ENCODE peak calls at places on chromosome 6, in six cellular contexts. One of them, this sample, is unnamed.

GRCh38 chr6:91087864-91088263 is 501.0 kb upstream of the MAP3K7 start:
- DNase-seq in SK-N-SH: no peak
- DNase-seq in GM23338: peak; percentile 80
- DNase-seq in K562: no peak
- DNase-seq in GM12878: no peak
- DNase-seq in HepG2: no peak
- DNase-seq in this sample: no peak

GRCh38 chr6:150977276-150977675 is 111.8 kb downstream of the MTHFD1L start:
- DNase-seq in SK-N-SH: no peak
- DNase-seq in GM23338: no peak
- DNase-seq in K562: no peak
- DNase-seq in GM12878: no peak
- DNase-seq in HepG2: no peak
- DNase-seq in this sample: no peak

GRCh38 chr6:133301739-133302138 is 60.6 kb downstream of the EYA4 start:
- DNase-seq in SK-N-SH: no peak
- DNase-seq in GM23338: no peak
- DNase-seq in K562: no peak
- DNase-seq in GM12878: no peak
- DNase-seq in HepG2: no peak
- DNase-seq in this sample: no peak

GRCh38 chr6:37243816-37244370 is 13.7 kb upstream of the TBC1D22B start:
- DNase-seq in SK-N-SH: no peak
- DNase-seq in GM23338: no peak
- DNase-seq in K562: peak; percentile 33
- DNase-seq in GM12878: no peak
- DNase-seq in HepG2: no peak
- DNase-seq in this sample: no peak

GRCh38 chr6:4776967-4777925 is 1.0 kb downstream of the CDYL start:
- DNase-seq in SK-N-SH: no peak
- DNase-seq in GM23338: peak; percentile 55
- DNase-seq in K562: peak; percentile 59
- DNase-seq in GM12878: no peak
- DNase-seq in HepG2: no peak
- DNase-seq in this sample: no peak

GRCh38 chr6:154590770-154591169 is 80.3 kb upstream of the CNKSR3 start:
- DNase-seq in SK-N-SH: no peak
- DNase-seq in GM23338: no peak
- DNase-seq in K562: no peak
- DNase-seq in GM12878: no peak
- DNase-seq in HepG2: no peak
- DNase-seq in this sample: no peak

GRCh38 chr6:26141378-26141901 is 54.2 kb downstream of the HFE start:
- DNase-seq in SK-N-SH: no peak
- DNase-seq in GM23338: no peak
- DNase-seq in K562: no peak
- DNase-seq in GM12878: no peak
- DNase-seq in HepG2: peak; percentile 46
- DNase-seq in this sample: no peak

GRCh38 chr6:118706702-118707101 is 55.3 kb upstream of the CEP85L start:
- DNase-seq in SK-N-SH: no peak
- DNase-seq in GM23338: peak; percentile 17
- DNase-seq in K562: no peak
- DNase-seq in GM12878: no peak
- DNase-seq in HepG2: no peak
- DNase-seq in this sample: no peak

GRCh38 chr6:27295301-27296079 is 16.6 kb downstream of the POM121L2 start:
- DNase-seq in SK-N-SH: no peak
- DNase-seq in GM23338: peak; percentile 85
- DNase-seq in K562: peak; percentile 65
- DNase-seq in GM12878: no peak
- DNase-seq in HepG2: peak; percentile 79
- DNase-seq in this sample: peak; percentile 90

GRCh38 chr6:154765273-154765672 is 32.1 kb downstream of the SCAF8 start:
- DNase-seq in SK-N-SH: no peak
- DNase-seq in GM23338: no peak
- DNase-seq in K562: no peak
- DNase-seq in GM12878: no peak
- DNase-seq in HepG2: no peak
- DNase-seq in this sample: no peak

GRCh38 chr6:148972481-148972880 is 225.7 kb downstream of the UST start:
- DNase-seq in SK-N-SH: no peak
- DNase-seq in GM23338: peak; percentile 97
- DNase-seq in K562: peak; percentile 54
- DNase-seq in GM12878: no peak
- DNase-seq in HepG2: peak; percentile 21
- DNase-seq in this sample: peak; percentile 46

GRCh38 chr6:150667977-150668716 is 68.5 kb downstream of the PLEKHG1 start:
- DNase-seq in SK-N-SH: no peak
- DNase-seq in GM23338: peak; percentile 47
- DNase-seq in K562: peak; percentile 22
- DNase-seq in GM12878: no peak
- DNase-seq in HepG2: peak; percentile 86
- DNase-seq in this sample: peak; percentile 75

GRCh38 chr6:130222775-130223174 is at the start of gene SAMD3:
- DNase-seq in SK-N-SH: no peak
- DNase-seq in GM23338: no peak
- DNase-seq in K562: no peak
- DNase-seq in GM12878: no peak
- DNase-seq in HepG2: no peak
- DNase-seq in this sample: no peak

GRCh38 chr6:154246723-154247118 is 109.9 kb downstream of the IPCEF1 start:
- DNase-seq in SK-N-SH: no peak
- DNase-seq in GM23338: no peak
- DNase-seq in K562: no peak
- DNase-seq in GM12878: no peak
- DNase-seq in HepG2: no peak
- DNase-seq in this sample: no peak

GRCh38 chr6:2560903-2561698 is 189.6 kb downstream of the MYLK4 start:
- DNase-seq in SK-N-SH: no peak
- DNase-seq in GM23338: no peak
- DNase-seq in K562: no peak
- DNase-seq in GM12878: no peak
- DNase-seq in HepG2: no peak
- DNase-seq in this sample: no peak

GRCh38 chr6:31908791-31909190 is 6.9 kb upstream of the ZBTB12 start:
- DNase-seq in SK-N-SH: no peak
- DNase-seq in GM23338: no peak
- DNase-seq in K562: no peak
- DNase-seq in GM12878: peak; percentile 68
- DNase-seq in HepG2: peak; percentile 60
- DNase-seq in this sample: no peak

GRCh38 chr6:46684771-46685170 is 2.9 kb upstream of the TDRD6 start:
- DNase-seq in SK-N-SH: no peak
- DNase-seq in GM23338: no peak
- DNase-seq in K562: no peak
- DNase-seq in GM12878: no peak
- DNase-seq in HepG2: no peak
- DNase-seq in this sample: no peak

GRCh38 chr6:142009647-142010046 is 123.1 kb upstream of the GJE1 start:
- DNase-seq in SK-N-SH: no peak
- DNase-seq in GM23338: no peak
- DNase-seq in K562: no peak
- DNase-seq in GM12878: no peak
- DNase-seq in HepG2: no peak
- DNase-seq in this sample: peak; percentile 98

GRCh38 chr6:152721956-152722355 is 24.3 kb downstream of the MYCT1 start:
- DNase-seq in SK-N-SH: no peak
- DNase-seq in GM23338: no peak
- DNase-seq in K562: no peak
- DNase-seq in GM12878: no peak
- DNase-seq in HepG2: no peak
- DNase-seq in this sample: no peak

GRCh38 chr6:163352966-163353365 is 61.6 kb upstream of the QKI start:
- DNase-seq in SK-N-SH: no peak
- DNase-seq in GM23338: no peak
- DNase-seq in K562: no peak
- DNase-seq in GM12878: no peak
- DNase-seq in HepG2: no peak
- DNase-seq in this sample: no peak

GRCh38 chr6:23097569-23097968 is 528.2 kb downstream of the HDGFL1 start:
- DNase-seq in SK-N-SH: no peak
- DNase-seq in GM23338: no peak
- DNase-seq in K562: no peak
- DNase-seq in GM12878: no peak
- DNase-seq in HepG2: no peak
- DNase-seq in this sample: no peak

GRCh38 chr6:54892831-54893230 is 46.3 kb downstream of the FAM83B start:
- DNase-seq in SK-N-SH: no peak
- DNase-seq in GM23338: no peak
- DNase-seq in K562: no peak
- DNase-seq in GM12878: no peak
- DNase-seq in HepG2: no peak
- DNase-seq in this sample: peak; percentile 45

GRCh38 chr6:145808239-145808638 is 6.4 kb downstream of the FBXO30 start:
- DNase-seq in SK-N-SH: no peak
- DNase-seq in GM23338: no peak
- DNase-seq in K562: no peak
- DNase-seq in GM12878: no peak
- DNase-seq in HepG2: no peak
- DNase-seq in this sample: no peak

GRCh38 chr6:95795927-95796326 is 218.6 kb downstream of the MANEA start:
- DNase-seq in SK-N-SH: no peak
- DNase-seq in GM23338: no peak
- DNase-seq in K562: no peak
- DNase-seq in GM12878: no peak
- DNase-seq in HepG2: peak; percentile 46
- DNase-seq in this sample: no peak

GRCh38 chr6:13217206-13217905 is 111.0 kb downstream of the TBC1D7 start:
- DNase-seq in SK-N-SH: no peak
- DNase-seq in GM23338: no peak
- DNase-seq in K562: no peak
- DNase-seq in GM12878: no peak
- DNase-seq in HepG2: peak; percentile 17
- DNase-seq in this sample: no peak

DNA sequence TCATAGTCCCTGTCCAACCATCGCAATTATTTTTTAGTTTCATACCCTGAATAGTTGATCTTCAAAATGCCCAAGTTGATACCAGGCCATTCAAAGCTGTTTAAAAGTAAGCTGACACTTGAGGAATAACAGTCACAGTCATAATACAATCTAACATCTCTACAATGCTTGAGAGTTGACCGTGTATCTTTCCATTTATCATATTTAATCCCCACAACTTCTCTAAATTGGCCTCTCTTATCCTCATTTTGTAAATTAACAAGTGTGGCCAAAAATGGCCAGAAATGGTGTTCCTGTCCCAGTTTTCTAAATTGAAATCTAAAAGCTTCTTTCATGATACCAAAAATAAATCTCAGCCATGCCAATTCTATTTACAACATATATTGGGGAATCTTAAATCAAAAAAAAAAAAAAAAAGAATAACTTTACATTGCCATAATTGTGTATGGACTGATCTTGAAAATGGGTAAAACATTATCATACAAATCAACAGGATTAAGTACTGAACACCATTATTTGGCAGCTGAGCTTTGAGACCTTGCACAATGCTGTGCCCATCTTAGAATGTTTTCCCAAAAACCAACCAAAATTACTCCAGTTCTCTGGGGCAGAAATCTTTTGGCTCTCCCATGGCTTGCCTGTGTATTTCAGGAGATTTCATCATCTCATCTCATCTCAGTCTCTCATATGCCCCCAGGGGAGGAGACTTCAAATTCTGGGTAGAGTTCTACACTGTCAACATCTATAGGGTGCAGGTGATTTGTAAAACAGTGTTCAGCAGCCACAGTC is 448.7 kb upstream of the JARID2 start:
- DNase-seq in SK-N-SH: no peak
- DNase-seq in GM23338: no peak
- DNase-seq in K562: no peak
- DNase-seq in GM12878: no peak
- DNase-seq in HepG2: no peak
- DNase-seq in this sample: no peak
- TF ChIP-seq REST in SK-N-SH: no peak
- TF ChIP-seq REST in GM23338: no peak
- TF ChIP-seq REST in K562: no peak
- TF ChIP-seq REST in GM12878: no peak
- TF ChIP-seq REST in HepG2: no peak
- TF ChIP-seq REST in this sample: no peak

DNA sequence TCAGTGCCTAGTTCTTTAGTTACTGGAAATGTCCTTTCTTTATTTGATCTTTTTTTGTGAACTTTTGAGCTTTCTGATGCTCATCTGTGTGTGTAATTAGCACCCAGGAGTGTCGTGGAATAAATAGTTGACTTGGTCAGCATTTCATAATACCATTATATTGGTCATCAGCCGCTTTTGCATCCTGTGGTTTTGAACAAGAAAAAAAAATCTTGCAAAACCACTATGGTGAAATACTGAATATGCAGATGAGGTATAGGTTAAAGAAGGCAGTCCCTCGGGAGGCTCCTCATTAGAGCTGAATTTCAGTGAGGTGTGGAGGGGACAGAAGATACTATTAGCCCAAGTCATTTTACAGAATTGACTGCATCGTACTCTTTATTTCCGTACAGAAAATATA is 90.1 kb downstream of the FOXO3 start:
- DNase-seq in SK-N-SH: no peak
- DNase-seq in GM23338: no peak
- DNase-seq in K562: no peak
- DNase-seq in GM12878: no peak
- DNase-seq in HepG2: no peak
- DNase-seq in this sample: no peak
- H3K79me2 ChIP-seq in SK-N-SH: peaks cover 29% of the 10 kb centered on the region
- H3K79me2 ChIP-seq in GM23338: peaks cover 22% of the 10 kb centered on the region
- H3K79me2 ChIP-seq in K562: no peaks in the 10 kb centered on the region
- H3K79me2 ChIP-seq in GM12878: no peaks in the 10 kb centered on the region
- H3K79me2 ChIP-seq in HepG2: peaks cover 35% of the 10 kb centered on the region
- H3K79me2 ChIP-seq in this sample: peaks cover 46% of the 10 kb centered on the region

GRCh38 chr6:89695667-89696066 is 57.1 kb upstream of the LYRM2 start:
- DNase-seq in SK-N-SH: no peak
- DNase-seq in GM23338: no peak
- DNase-seq in K562: no peak
- DNase-seq in GM12878: no peak
- DNase-seq in HepG2: no peak
- DNase-seq in this sample: no peak
- H3K36me3 ChIP-seq in SK-N-SH: peaks cover 82% of the 10 kb centered on the region
- H3K36me3 ChIP-seq in GM23338: peaks cover 72% of the 10 kb centered on the region
- H3K36me3 ChIP-seq in K562: peaks cover 98% of the 10 kb centered on the region
- H3K36me3 ChIP-seq in GM12878: peaks cover 39% of the 10 kb centered on the region
- H3K36me3 ChIP-seq in HepG2: peaks cover 80% of the 10 kb centered on the region
- H3K36me3 ChIP-seq in this sample: peaks cover 71% of the 10 kb centered on the region

GRCh38 chr6:127514396-127515227 is 4.5 kb downstream of the MTCL3 start:
- DNase-seq in SK-N-SH: peak; percentile 28
- DNase-seq in GM23338: peak; percentile 86
- DNase-seq in K562: no peak
- DNase-seq in GM12878: no peak
- DNase-seq in HepG2: no peak
- DNase-seq in this sample: no peak
- TF ChIP-seq REST in SK-N-SH: no peak
- TF ChIP-seq REST in GM23338: no peak
- TF ChIP-seq REST in K562: no peak
- TF ChIP-seq REST in GM12878: no peak
- TF ChIP-seq REST in HepG2: no peak
- TF ChIP-seq REST in this sample: no peak

This sample was measured in HCT116.